ENCODE peak calls at places on chromosomes 3 and 15, in five cellular contexts. B, K, O, R and J are unnamed samples.

GRCh38 chr3:105970283-105970682 is 101.5 kb upstream of the CBLB start:
- DNase-seq in O (no peak), K (no peak), B (peak; percentile 84), R (no peak), J (no peak)

GRCh38 chr3:123072152-123072551 is 5.3 kb downstream of the PDIA5 start:
- DNase-seq in B (no peak), R (no peak), O (no peak), K (no peak), J (no peak)

GRCh38 chr15:92801774-92802464 is 98.2 kb upstream of the CHD2 start:
- DNase-seq in R (no peak), O (no peak), K (no peak), B (peak; percentile 72), J (no peak)

GRCh38 chr3:43217633-43218032 is 68.7 kb upstream of the SNRK start:
- DNase-seq in B (peak; percentile 26), O (no peak), R (no peak), K (no peak), J (no peak)

GRCh38 chr3:172140499-172141391 is 101.4 kb downstream of the FNDC3B start:
- DNase-seq in R (no peak), O (no peak), B (peak; percentile 92), K (no peak), J (no peak)

GRCh38 chr15:40693904-40694705 is 869 bp upstream of the RAD51 start:
- DNase-seq in O (no peak), K (peak; percentile 36), R (no peak), B (no peak), J (no peak)

GRCh38 chr3:30692498-30693130 is 86.2 kb downstream of the TGFBR2 start:
- DNase-seq in K (no peak), O (no peak), B (no peak), R (no peak), J (no peak)

GRCh38 chr3:186239321-186239720 is 122.7 kb downstream of the DGKG start:
- DNase-seq in K (no peak), R (no peak), O (no peak), B (no peak), J (no peak)

GRCh38 chr3:59101091-59101738 is 51.4 kb upstream of the CFAP20DC start:
- DNase-seq in R (no peak), B (peak; percentile 22), K (no peak), O (no peak), J (no peak)

GRCh38 chr3:13546667-13547171 is 2.2 kb upstream of the FBLN2 start:
- DNase-seq in K (no peak), B (no peak), O (no peak), R (no peak), J (no peak)

GRCh38 chr3:173653781-173654180 is 256.2 kb downstream of the NLGN1 start:
- DNase-seq in O (no peak), R (no peak), B (no peak), K (no peak), J (no peak)

GRCh38 chr3:119240101-119240581 is 537 bp downstream of the B4GALT4 start:
- DNase-seq in R (peak; percentile 32), O (no peak), K (peak; percentile 26), B (no peak), J (no peak)

GRCh38 chr3:38827791-38828190 is 11.8 kb upstream of the SCN10A start:
- DNase-seq in O (no peak), K (no peak), B (no peak), R (no peak), J (no peak)

GRCh38 chr3:27253831-27254230 is 115.4 kb downstream of the NEK10 start:
- DNase-seq in K (peak; percentile 16), O (no peak), B (no peak), R (peak; percentile 53), J (no peak)

GRCh38 chr3:8988791-8989558 is 25.7 kb upstream of the RAD18 start:
- DNase-seq in K (no peak), R (no peak), O (no peak), B (no peak), J (no peak)